ENCODE peak calls at places on chromosomes 2 and 18, in eight cellular contexts. G, P, Z, R, K, B, L and U are unnamed samples.

GRCh38 chr18:63265322-63265721 is 54.2 kb downstream of the BCL2 start:
- DNase-seq in G (no peak), P (no peak), Z (no peak), R (no peak), K (no peak), B (no peak), L (no peak), U (no peak)

GRCh38 chr2:145038041-145038525 is 518.2 kb upstream of the ZEB2 start:
- DNase-seq in G (peak), P (peak), Z (no peak), R (no peak), K (peak), B (no peak), L (no peak), U (no peak)

GRCh38 chr2:39188958-39189499 is 54.7 kb downstream of the CDKL4 start:
- DNase-seq in G (no peak), P (no peak), Z (no peak), R (no peak), K (no peak), B (no peak), L (no peak), U (no peak)

GRCh38 chr2:231673348-231673770 is 35.0 kb upstream of the PTMA start:
- DNase-seq in G (peak), P (peak), Z (no peak), R (peak), K (peak), B (no peak), L (peak), U (peak)

GRCh38 chr2:5035134-5035533 is 657.0 kb upstream of the SOX11 start:
- DNase-seq in G (no peak), P (no peak), Z (no peak), R (no peak), K (no peak), B (no peak), L (no peak), U (no peak)

GRCh38 chr2:30629866-30630265 is 177.4 kb downstream of the CAPN13 start:
- DNase-seq in G (no peak), P (peak), Z (no peak), R (no peak), K (peak), B (no peak), L (no peak), U (no peak)

GRCh38 chr18:5309888-5310470 is 14.5 kb upstream of the ZBTB14 start:
- DNase-seq in G (no peak), P (no peak), Z (no peak), R (no peak), K (no peak), B (no peak), L (no peak), U (no peak)

GRCh38 chr2:211435331-211435730 is 878.9 kb downstream of the CPS1 start:
- DNase-seq in G (no peak), P (no peak), Z (no peak), R (no peak), K (no peak), B (no peak), L (no peak), U (no peak)

GRCh38 chr18:46320928-46321855 is 217.0 kb downstream of the HAUS1 start:
- DNase-seq in G (no peak), P (no peak), Z (no peak), R (no peak), K (peak), B (no peak), L (no peak), U (no peak)

GRCh38 chr2:11375689-11376027 is 31.2 kb upstream of the ROCK2 start:
- DNase-seq in G (no peak), P (no peak), Z (no peak), R (no peak), K (no peak), B (no peak), L (no peak), U (no peak)

GRCh38 chr2:163670929-163671328 is 64.9 kb downstream of the FIGN start:
- DNase-seq in G (no peak), P (no peak), Z (no peak), R (no peak), K (no peak), B (no peak), L (no peak), U (no peak)

GRCh38 chr2:72027426-72028161 is 120.1 kb downstream of the CYP26B1 start:
- DNase-seq in G (no peak), P (no peak), Z (no peak), R (peak), K (no peak), B (no peak), L (peak), U (no peak)

GRCh38 chr2:105636109-105636740 is 108.5 kb upstream of the NCK2 start:
- DNase-seq in G (no peak), P (no peak), Z (no peak), R (no peak), K (no peak), B (no peak), L (no peak), U (no peak)

GRCh38 chr2:15670981-15671380 is 79.3 kb downstream of the DDX1 start:
- DNase-seq in G (no peak), P (no peak), Z (no peak), R (no peak), K (no peak), B (no peak), L (no peak), U (no peak)

GRCh38 chr2:190927257-190927656 is 46.6 kb downstream of the GLS start:
- DNase-seq in G (no peak), P (peak), Z (no peak), R (no peak), K (peak), B (no peak), L (no peak), U (no peak)

GRCh38 chr2:357811-358210 is 69.9 kb upstream of the ALKAL2 start:
- DNase-seq in G (no peak), P (no peak), Z (no peak), R (no peak), K (no peak), B (no peak), L (no peak), U (no peak)

GRCh38 chr2:126644630-126645191 is 11.2 kb upstream of the GYPC start:
- DNase-seq in G (no peak), P (no peak), Z (no peak), R (no peak), K (no peak), B (no peak), L (no peak), U (no peak)

GRCh38 chr2:40716879-40717278 is 265.0 kb upstream of the SLC8A1 start:
- DNase-seq in G (no peak), P (peak), Z (no peak), R (no peak), K (peak), B (no peak), L (no peak), U (no peak)

GRCh38 chr2:231929961-231930600 is 3.9 kb upstream of the NPPC start:
- DNase-seq in G (peak), P (no peak), Z (no peak), R (peak), K (peak), B (no peak), L (peak), U (no peak)

GRCh38 chr2:192574552-192574951 is 379.8 kb upstream of the TMEFF2 start:
- DNase-seq in G (no peak), P (no peak), Z (no peak), R (no peak), K (no peak), B (no peak), L (no peak), U (no peak)

GRCh38 chr2:128834203-128834602 is 515.5 kb upstream of the HS6ST1 start:
- DNase-seq in G (no peak), P (no peak), Z (no peak), R (no peak), K (no peak), B (no peak), L (no peak), U (no peak)

GRCh38 chr2:137966043-137966442 is 1.8 kb downstream of the HNMT start:
- DNase-seq in G (no peak), P (no peak), Z (no peak), R (no peak), K (no peak), B (no peak), L (no peak), U (no peak)
- H3K4me3 ChIP-seq in G (peak), P (no peak), Z (no peak), R (peak), K (no peak), B (no peak), L (peak), U (peak)

GRCh38 chr2:156338578-156338977 is 6.1 kb upstream of the NR4A2 start:
- DNase-seq in G (no peak), P (peak), Z (no peak), R (no peak), K (no peak), B (no peak), L (no peak), U (no peak)
- TF ChIP-seq POLR2A in G (no peak), P (no peak), Z (no peak), R (no peak), K (no peak), B (no peak), L (no peak), U (no peak)

DNA sequence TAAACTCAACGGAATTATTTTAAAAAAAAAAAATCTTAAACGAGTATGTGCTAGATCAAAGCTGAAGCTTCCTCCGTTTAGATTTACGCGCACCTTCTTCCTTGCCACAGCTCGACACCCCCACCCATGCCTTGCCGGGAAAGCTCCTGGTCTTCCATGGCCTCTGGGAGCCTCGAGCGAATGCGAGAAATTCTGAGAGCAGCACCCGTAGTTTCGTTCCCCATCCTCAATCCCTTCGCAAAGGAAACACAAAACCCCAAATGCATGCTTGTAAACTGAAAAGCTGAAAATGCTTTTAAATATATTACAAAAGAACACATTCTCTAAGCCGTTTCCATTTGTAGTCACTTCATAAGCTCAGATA is 1.6 kb downstream of the DSC3 start:
- DNase-seq in G (no peak), P (no peak), Z (no peak), R (no peak), K (no peak), B (no peak), L (no peak), U (no peak)
- H3K4me3 ChIP-seq in G (no peak), P (no peak), Z (peak), R (no peak), K (no peak), B (no peak), L (peak), U (no peak)

DNA sequence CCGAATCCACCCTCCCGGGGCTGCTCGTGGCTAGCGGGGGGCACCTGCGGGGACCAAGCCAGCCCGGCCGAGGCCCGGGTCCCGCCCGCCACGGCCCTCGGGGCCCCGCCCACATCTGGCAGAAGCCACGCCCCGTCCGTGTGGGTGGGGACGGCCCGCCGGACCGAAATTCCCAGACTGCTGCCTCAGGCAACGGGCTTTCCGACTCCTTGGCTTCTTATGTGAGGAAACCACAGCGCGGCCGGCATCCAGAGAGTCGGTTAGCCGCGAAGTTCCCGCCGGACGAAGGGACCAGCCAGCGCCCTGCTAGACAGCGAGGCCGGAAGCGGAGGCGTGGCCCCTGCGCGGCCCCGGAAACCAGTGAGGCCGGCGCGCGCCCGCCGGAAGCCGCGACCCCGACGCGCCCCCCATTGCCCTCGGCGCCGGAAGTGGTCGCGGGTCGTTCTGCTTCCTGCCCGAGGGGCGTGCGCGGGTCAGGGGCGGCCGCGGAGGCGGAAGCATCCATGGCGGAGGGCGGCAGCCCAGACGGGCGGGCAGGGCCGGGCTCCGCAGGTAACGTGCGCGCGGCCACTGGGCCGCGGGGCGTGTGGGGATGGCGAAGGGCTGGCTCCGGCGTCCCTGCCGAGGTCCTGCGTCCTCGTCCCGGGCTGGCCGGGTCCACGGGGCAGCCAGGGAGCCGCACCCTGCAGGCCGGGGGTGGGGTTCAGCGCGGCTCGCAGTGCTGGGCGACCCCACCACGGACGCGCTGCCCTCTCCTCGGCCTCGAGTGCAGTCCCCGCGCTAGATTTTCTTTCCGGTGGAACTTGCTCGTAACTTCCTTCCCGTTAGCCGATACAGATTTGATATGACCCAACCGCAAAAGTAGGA is at the start of gene ASB1:
- DNase-seq in G (peak), P (peak), Z (peak), R (peak), K (peak), B (peak), L (peak), U (peak)
- TF ChIP-seq POLR2A in G (no peak), P (peak), Z (peak), R (no peak), K (peak), B (peak), L (peak), U (peak)

DNA sequence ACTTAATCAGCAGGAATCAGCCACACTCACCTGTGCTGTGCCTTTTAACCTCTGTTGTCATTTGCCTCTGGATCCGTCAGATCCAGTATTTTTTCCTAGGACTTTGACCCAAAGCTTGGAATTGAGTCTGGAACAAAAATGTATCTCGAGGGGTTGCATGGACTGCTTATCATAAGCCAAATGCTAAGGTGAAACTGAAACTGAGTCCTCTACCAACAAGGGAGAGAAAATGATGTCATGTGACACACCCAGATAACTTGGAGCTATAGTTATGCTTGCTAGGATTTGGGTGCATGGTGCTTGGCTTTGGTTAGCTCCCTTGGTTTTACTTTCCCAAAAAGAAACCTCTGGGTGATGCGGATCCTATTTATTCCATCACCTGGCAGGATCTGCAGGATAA is 2158.6 kb upstream of the PIK3C3 start:
- DNase-seq in G (no peak), P (no peak), Z (no peak), R (no peak), K (no peak), B (no peak), L (no peak), U (no peak)
- H3K4me3 ChIP-seq in G (no peak), P (no peak), Z (no peak), R (no peak), K (no peak), B (no peak), L (no peak), U (no peak)

DNA sequence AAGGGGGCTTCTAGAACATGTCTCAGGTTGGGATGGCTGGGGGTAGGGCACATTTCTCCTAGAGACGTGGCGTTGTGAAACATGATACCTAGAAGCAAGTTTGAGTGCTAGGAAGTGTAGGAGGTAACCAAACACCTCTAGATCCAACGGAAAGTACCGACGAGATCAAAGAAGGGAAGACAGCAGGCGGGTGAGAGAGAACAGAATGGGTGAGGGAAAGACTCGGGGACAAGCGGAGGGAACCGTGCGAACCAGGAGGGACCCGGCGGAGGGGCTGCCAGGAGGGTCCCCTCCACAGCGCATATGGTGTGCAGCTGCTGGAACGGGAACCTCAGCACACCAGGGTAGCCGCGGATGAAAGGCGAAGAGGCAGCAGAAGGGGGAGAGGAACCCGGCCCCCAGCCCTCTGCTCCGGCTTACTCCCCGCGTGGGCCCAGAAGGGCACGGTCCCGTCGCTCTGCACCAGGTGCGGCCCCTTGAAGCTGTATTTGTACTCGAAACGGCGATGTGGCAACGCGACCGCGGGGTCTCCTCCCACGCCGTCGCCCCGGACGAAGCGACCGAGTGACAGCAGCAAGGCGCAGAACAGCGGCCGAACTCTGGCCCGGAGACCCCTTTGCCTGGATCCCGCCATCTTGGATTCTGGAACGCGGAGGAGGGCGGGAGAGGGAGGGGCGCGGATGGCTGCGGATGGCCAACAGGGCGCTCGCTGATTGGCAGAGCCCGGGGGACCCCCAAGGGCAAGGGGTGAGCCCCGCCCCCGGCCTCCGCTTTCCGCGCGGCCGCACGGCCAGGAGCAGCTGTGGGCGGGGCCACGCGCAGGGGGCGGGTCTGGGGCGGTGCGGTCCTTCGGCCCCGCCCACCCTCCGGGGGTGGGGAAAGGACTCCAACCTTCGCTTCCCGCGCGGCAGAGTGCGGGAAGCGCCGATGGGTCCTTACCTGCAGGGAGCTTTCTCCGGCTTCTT is at the start of gene LMAN1:
- DNase-seq in G (peak), P (peak), Z (peak), R (peak), K (peak), B (peak), L (peak), U (peak)
- TF ChIP-seq POLR2A in G (no peak), P (peak), Z (peak), R (no peak), K (peak), B (peak), L (peak), U (peak)

GRCh38 chr2:172859821-172860707 is 124.4 kb downstream of the RAPGEF4 start:
- DNase-seq in G (no peak), P (no peak), Z (no peak), R (no peak), K (no peak), B (peak), L (no peak), U (no peak)
- H3K4me3 ChIP-seq in G (no peak), P (no peak), Z (no peak), R (no peak), K (no peak), B (peak), L (peak), U (no peak)

GRCh38 chr2:65130440-65131175 is 702 bp upstream of the RAB1A start:
- DNase-seq in G (no peak), P (no peak), Z (no peak), R (no peak), K (no peak), B (no peak), L (no peak), U (no peak)
- TF ChIP-seq POLR2A in G (no peak), P (peak), Z (no peak), R (no peak), K (peak), B (peak), L (no peak), U (peak)

GRCh38 chr2:66536290-66536673 is 101.4 kb downstream of the MEIS1 start:
- DNase-seq in G (no peak), P (no peak), Z (no peak), R (no peak), K (no peak), B (no peak), L (no peak), U (no peak)
- H3K4me3 ChIP-seq in G (no peak), P (no peak), Z (no peak), R (no peak), K (no peak), B (no peak), L (no peak), U (no peak)